ENCODE peak calls at places on chromosomes 4 and X, in six cellular contexts. G is AG09319; N is left ventricle myocardium inferior; Y is activated T-cell treated with anti-CD3 and anti-CD28 coated beads, Interleukin-2, amount 50 U/mL, for 72 hours; R is RCC 7860; C is HFFc6. Z is an unnamed sample.

GRCh38 chr4:108834787-108835384 is 72.0 kb upstream of the ETNPPL start:
- DNase-seq in Y (no peak), C (peak), N (no peak), G (no peak), R (peak), Z (peak)

GRCh38 chr4:83267121-83267834 is 17.3 kb downstream of the COQ2 start:
- DNase-seq in R (peak), Y (no peak), G (no peak), N (no peak), C (no peak), Z (no peak)

GRCh38 chr4:83340692-83341343 is 6.2 kb upstream of the HPSE start:
- DNase-seq in Y (peak), C (no peak), G (no peak), N (no peak), R (no peak), Z (no peak)

GRCh38 chrX:19775830-19776498 is 111.4 kb downstream of the SH3KBP1 start:
- DNase-seq in G (no peak), R (no peak), C (no peak), N (no peak), Y (no peak), Z (no peak)

GRCh38 chrX:129523076-129524055 is at the start of gene SMARCA1:
- DNase-seq in Y (peak), N (peak), G (peak), R (no peak), C (peak), Z (no peak)

GRCh38 chr4:127055349-127055748 is 577.4 kb upstream of the INTU start:
- DNase-seq in Y (no peak), R (no peak), G (peak), C (no peak), N (no peak), Z (no peak)

GRCh38 chr4:11354531-11354930 is 74.2 kb downstream of the HS3ST1 start:
- DNase-seq in Y (no peak), R (no peak), N (no peak), G (no peak), C (no peak), Z (no peak)

GRCh38 chr4:72666910-72667309 is 97.9 kb upstream of the ADAMTS3 start:
- DNase-seq in C (no peak), R (no peak), Y (no peak), G (no peak), N (no peak), Z (no peak)

GRCh38 chr4:4182835-4183568 is 43.7 kb downstream of the OTOP1 start:
- DNase-seq in Y (peak), C (no peak), G (no peak), R (no peak), N (no peak), Z (no peak)

GRCh38 chr4:82905205-82905604 is 4.7 kb downstream of the THAP9 start:
- DNase-seq in Y (peak), N (no peak), G (no peak), C (peak), R (peak), Z (peak)

GRCh38 chr4:133929540-133929939 is 272.0 kb downstream of the PABPC4L start:
- DNase-seq in N (no peak), C (no peak), G (no peak), Y (no peak), R (no peak), Z (peak)

GRCh38 chr4:39362827-39363226 is 3.3 kb downstream of the RFC1 start:
- DNase-seq in G (no peak), N (no peak), Y (no peak), C (no peak), R (no peak), Z (no peak)

GRCh38 chr4:85243857-85244256 is 231.1 kb upstream of the ARHGAP24 start:
- DNase-seq in Y (no peak), C (no peak), R (no peak), N (no peak), G (no peak), Z (peak)

GRCh38 chr4:6122496-6122895 is 77.9 kb downstream of the JAKMIP1 start:
- DNase-seq in R (no peak), C (no peak), N (no peak), G (no peak), Y (no peak), Z (no peak)

GRCh38 chr4:70945046-70945445 is 42.9 kb downstream of the MOB1B start:
- DNase-seq in R (no peak), N (no peak), G (no peak), Y (no peak), C (no peak), Z (no peak)

GRCh38 chr4:52833941-52834525 is 28.1 kb upstream of the RASL11B start:
- DNase-seq in C (no peak), N (no peak), R (no peak), Y (no peak), G (no peak), Z (no peak)

GRCh38 chrX:48683411-48683982 is at the start of gene WAS:
- DNase-seq in G (no peak), N (no peak), Y (peak), C (no peak), R (no peak), Z (no peak)

GRCh38 chr4:139229534-139230039 is 50.4 kb downstream of the MGARP start:
- DNase-seq in R (peak), Y (no peak), N (no peak), G (no peak), C (peak), Z (peak)

GRCh38 chr4:119559044-119559647 is 69.5 kb downstream of the PDE5A start:
- DNase-seq in Y (no peak), N (no peak), C (peak), R (peak), G (peak), Z (peak)

GRCh38 chr4:85431881-85432280 is 43.1 kb upstream of the ARHGAP24 start:
- DNase-seq in N (no peak), R (no peak), C (no peak), Y (no peak), G (no peak), Z (no peak)

GRCh38 chrX:101357166-101357795 is 8.7 kb upstream of the TIMM8A start:
- DNase-seq in R (no peak), N (no peak), Y (no peak), C (peak), G (no peak), Z (peak)

GRCh38 chr4:128863314-128864075 is 54.0 kb downstream of the JADE1 start:
- DNase-seq in C (peak), N (peak), R (peak), Y (peak), G (peak), Z (peak)

GRCh38 chrX:27675493-27675892 is 85.3 kb downstream of the DCAF8L2 start:
- DNase-seq in C (no peak), N (no peak), G (no peak), Y (no peak), R (peak), Z (peak)

GRCh38 chr4:102263024-102263787 is 82.1 kb downstream of the SLC39A8 start:
- DNase-seq in R (peak), G (peak), N (no peak), Y (peak), C (peak), Z (peak)

GRCh38 chr4:95077864-95078263 is 320.1 kb downstream of the BMPR1B start:
- DNase-seq in R (no peak), Y (no peak), C (no peak), G (no peak), N (no peak), Z (peak)

GRCh38 chrX:7568597-7568996 is 274.4 kb upstream of the VCX start:
- DNase-seq in R (no peak), C (no peak), G (no peak), Y (no peak), N (no peak), Z (no peak)

GRCh38 chr4:7988437-7988836 is 48.8 kb upstream of the AFAP1 start:
- DNase-seq in Y (no peak), N (no peak), C (peak), G (no peak), R (no peak), Z (no peak)

GRCh38 chr4:11271263-11271662 is 157.4 kb downstream of the HS3ST1 start:
- DNase-seq in N (no peak), Y (no peak), G (no peak), R (no peak), C (no peak), Z (no peak)

GRCh38 chr4:147581601-147582350 is 35.4 kb upstream of the TMEM184C start:
- DNase-seq in Y (no peak), N (no peak), C (peak), R (no peak), G (no peak), Z (no peak)

GRCh38 chr4:53196872-53197759 is 168.7 kb downstream of the SCFD2 start:
- DNase-seq in N (no peak), C (peak), R (peak), G (peak), Y (peak), Z (peak)

GRCh38 chr4:18227880-18228279 is 206.3 kb upstream of the LCORL start:
- DNase-seq in C (no peak), R (no peak), G (no peak), N (no peak), Y (no peak), Z (no peak)

GRCh38 chrX:154002215-154002719 is 17.4 kb downstream of the IRAK1 start:
- DNase-seq in G (peak), N (peak), Y (peak), C (peak), R (peak), Z (no peak)

GRCh38 chr4:169071781-169072180 is 61.7 kb upstream of the CBR4 start:
- DNase-seq in R (no peak), Y (no peak), G (no peak), N (no peak), C (no peak), Z (no peak)

GRCh38 chrX:123171781-123172180 is 12.3 kb upstream of the GRIA3 start:
- DNase-seq in N (no peak), R (no peak), Y (no peak), G (no peak), C (peak), Z (no peak)

GRCh38 chr4:90189128-90189527 is 61.9 kb downstream of the CCSER1 start:
- DNase-seq in Y (no peak), G (no peak), N (no peak), R (no peak), C (no peak), Z (no peak)